ENCODE peak calls at places on chromosomes 11 and 22, in eight cellular contexts. R is body of pancreas; E is CD8-positive, alpha-beta T cell; P is A549; H is thoracic aorta; K is fibroblast of lung; O is IMR-90; U is ovary. X is an unnamed sample. For H3K4me1, the result is how much of the 10 kb centered on the place peaks cover.

GRCh38 chr11:78336877-78337553 is 80.6 kb downstream of the GAB2 start:
- DNase-seq in R (no peak), U (no peak), H (no peak), E (no peak), O (no peak), P (no peak), K (no peak), X (no peak)

GRCh38 chr11:119905162-119905561 is 176.2 kb upstream of the NECTIN1 start:
- DNase-seq in E (no peak), P (no peak), O (no peak), H (no peak), R (no peak), K (no peak), U (no peak), X (no peak)

GRCh38 chr11:11813288-11813962 is 28.3 kb upstream of the USP47 start:
- DNase-seq in U (no peak), E (no peak), R (peak), O (peak), K (peak), P (peak), H (peak), X (no peak)

GRCh38 chr22:49500076-49500460 is 327.6 kb downstream of the BRD1 start:
- DNase-seq in H (no peak), K (no peak), U (no peak), R (no peak), E (no peak), O (no peak), P (no peak), X (no peak)

GRCh38 chr11:1128333-1129142 is 29.2 kb upstream of the MUC5AC start:
- DNase-seq in U (no peak), K (no peak), P (no peak), R (no peak), E (no peak), H (no peak), O (no peak), X (no peak)

GRCh38 chr11:10654211-10655150 is 39.1 kb downstream of the IRAG1 start:
- DNase-seq in R (no peak), U (no peak), H (no peak), P (peak), K (peak), O (peak), E (peak), X (peak)

GRCh38 chr11:122656073-122656630 is 630 bp downstream of the UBASH3B start:
- DNase-seq in P (peak), H (no peak), R (peak), U (peak), O (peak), K (peak), E (peak), X (peak)

GRCh38 chr11:65444314-65445051 is 21.9 kb downstream of the NEAT1 start:
- DNase-seq in U (no peak), H (no peak), R (no peak), K (peak), E (no peak), P (no peak), O (peak), X (no peak)

GRCh38 chr11:102447941-102448868 is 4.4 kb downstream of the TMEM123 start:
- DNase-seq in E (no peak), P (no peak), K (no peak), O (no peak), U (no peak), H (no peak), R (no peak), X (no peak)

GRCh38 chr22:18994056-18994455 is 58.0 kb upstream of the PRODH start:
- DNase-seq in O (no peak), E (no peak), R (no peak), P (no peak), U (no peak), H (no peak), K (no peak), X (no peak)

DNA sequence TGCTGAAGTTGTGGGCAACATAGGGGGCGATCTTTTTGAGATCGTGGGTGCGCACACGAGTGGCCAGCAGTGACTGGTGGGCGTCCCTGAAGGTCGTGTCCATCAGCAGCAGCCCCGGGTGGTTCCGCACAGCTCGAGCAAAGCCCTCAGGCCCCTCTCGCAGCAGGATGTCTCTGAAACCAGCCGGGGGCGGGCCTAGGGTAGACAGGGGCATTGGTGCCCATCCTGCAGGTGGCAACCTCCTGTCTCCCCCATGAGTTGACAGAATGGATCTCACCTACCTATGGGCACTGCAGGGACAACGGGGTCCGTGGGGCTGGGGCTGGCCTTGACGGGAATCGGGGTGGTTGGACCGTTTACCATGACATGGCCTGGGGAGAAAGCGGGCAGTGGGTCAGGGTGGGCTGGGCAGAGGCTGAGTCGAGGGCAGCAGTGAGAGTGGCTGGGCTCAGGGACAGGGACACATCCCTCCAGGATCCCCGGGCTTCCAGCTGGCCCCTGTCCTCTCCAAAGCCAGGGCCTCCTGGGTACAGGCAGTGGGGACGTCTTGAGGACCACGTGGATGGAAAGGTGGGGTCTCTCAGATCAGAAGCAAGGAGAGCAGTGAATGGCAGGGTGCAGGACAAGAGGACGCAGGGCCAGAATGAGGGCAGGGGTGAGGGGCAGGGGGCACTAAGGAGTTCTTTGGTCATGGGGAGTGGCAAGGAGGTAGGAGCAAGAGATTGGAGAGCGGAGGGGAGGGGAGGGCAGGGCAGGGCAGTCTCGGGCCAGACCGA is 4.2 kb upstream of the LRFN4 start:
- DNase-seq in K (no peak), R (no peak), U (no peak), E (no peak), H (no peak), O (no peak), P (no peak), X (no peak)
- H3K27ac ChIP-seq in K (no peak), R (no peak), U (no peak), E (no peak), H (no peak), O (no peak), P (no peak), X (no peak)

GRCh38 chr11:19814421-19814820 is 101.8 kb downstream of the NAV2 start:
- DNase-seq in R (no peak), K (no peak), E (no peak), O (no peak), P (no peak), U (no peak), H (no peak), X (no peak)
- H3K4me1 ChIP-seq in R (under half), K (under half), E (under half), O (under half), P (under half), U (under half), H (half or more), X (under half)

GRCh38 chr11:64356498-64357411 is 2.2 kb upstream of the RPS6KA4 start:
- DNase-seq in E (no peak), P (peak), K (peak), O (no peak), U (no peak), R (peak), H (no peak), X (peak)
- TF ChIP-seq CTCF in E (no peak), P (peak), K (peak), O (peak), U (no peak), R (no peak), H (no peak), X (peak)

GRCh38 chr11:93543292-93543977 is at the start of gene SMCO4:
- DNase-seq in H (no peak), R (peak), E (peak), P (peak), K (peak), O (peak), U (peak), X (peak)

GRCh38 chr11:93540337-93540736 is 2.9 kb downstream of the SMCO4 start:
- DNase-seq in H (no peak), R (no peak), P (no peak), O (no peak), K (no peak), E (no peak), U (no peak), X (no peak)

GRCh38 chr11:93541154-93541553 is 2.0 kb downstream of the SMCO4 start:
- DNase-seq in U (no peak), P (no peak), E (no peak), H (no peak), R (no peak), O (no peak), K (no peak), X (no peak)

GRCh38 chr11:93542753-93543246 is 391 bp downstream of the SMCO4 start:
- DNase-seq in H (no peak), E (no peak), R (no peak), O (no peak), P (no peak), K (no peak), U (peak), X (no peak)

DNA sequence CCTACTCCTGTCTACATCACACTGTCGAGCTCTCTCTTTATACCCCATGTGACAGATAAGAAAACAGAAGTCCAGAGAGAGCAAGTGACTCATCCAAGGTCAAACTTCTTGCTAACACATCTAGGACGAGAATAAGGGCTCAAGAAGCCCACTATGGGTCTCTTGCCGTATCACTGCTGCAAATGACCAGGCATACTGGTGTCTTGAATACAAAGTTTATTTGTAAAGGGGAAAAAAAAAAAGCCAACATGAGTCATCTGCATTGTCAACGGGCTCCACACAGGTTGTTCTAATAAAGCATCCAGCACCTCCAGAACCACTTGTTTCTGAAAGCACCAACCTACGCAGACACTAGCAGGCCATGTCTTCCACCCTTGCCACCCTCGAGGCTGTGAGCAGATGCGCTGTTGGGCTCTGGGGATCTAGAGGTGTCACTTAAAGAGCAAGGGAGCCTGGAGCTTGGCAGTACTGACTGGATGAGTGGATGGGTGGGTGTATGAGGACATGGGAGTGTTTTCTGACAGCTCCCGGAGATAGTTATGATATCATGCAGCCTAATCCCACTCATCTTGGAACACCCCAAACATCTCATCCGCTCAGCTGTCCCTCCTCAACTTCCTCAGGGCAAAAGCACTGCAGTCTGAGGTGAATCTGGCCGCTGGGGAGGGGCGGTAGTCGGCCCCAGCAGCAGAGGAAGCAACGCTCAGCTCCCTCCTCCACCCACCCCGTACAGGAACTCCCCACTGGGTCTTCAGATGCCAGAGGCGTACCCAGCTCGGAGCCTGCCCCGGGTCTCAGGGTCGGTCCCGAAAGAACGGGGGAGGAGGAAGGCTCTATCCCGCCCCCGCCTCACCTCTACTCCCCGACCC is 1.1 kb downstream of the SMCO4 start:
- DNase-seq in E (peak), K (peak), O (peak), R (peak), U (peak), P (peak), H (no peak), X (peak)
- H3K27ac ChIP-seq in E (no peak), K (no peak), O (no peak), R (peak), U (peak), P (peak), H (peak), X (no peak)

DNA sequence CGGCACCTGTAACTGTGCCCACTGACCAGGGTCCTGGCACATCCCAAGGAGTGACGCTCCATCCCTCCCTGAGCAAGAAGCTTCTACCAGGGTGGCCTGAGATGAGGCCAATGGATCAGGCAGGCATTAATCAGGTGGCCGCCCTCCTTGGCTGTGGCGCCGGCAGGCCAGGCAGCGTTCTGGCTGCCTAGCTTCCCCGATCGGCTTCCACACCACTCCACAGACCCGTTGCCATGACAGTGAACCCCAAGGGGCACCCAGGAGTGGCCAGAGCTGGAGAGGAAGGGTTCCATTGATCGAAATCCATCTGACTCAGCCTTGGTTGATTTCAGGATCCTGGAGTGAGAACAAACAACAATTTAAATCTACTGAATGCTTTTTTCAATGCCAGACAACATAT is 20.5 kb downstream of the LRRC55 start:
- DNase-seq in H (no peak), O (no peak), E (no peak), U (no peak), K (no peak), R (no peak), P (no peak), X (no peak)
- H3K4me1 ChIP-seq in H (under half), O (under half), E (under half), U (under half), K (under half), R (under half), P (under half), X (under half)

GRCh38 chr22:30604723-30605122 is 2.3 kb upstream of the TCN2 start:
- DNase-seq in E (no peak), K (no peak), U (no peak), H (no peak), R (no peak), P (no peak), O (no peak), X (no peak)

GRCh38 chr22:30607939-30608338 is 965 bp downstream of the TCN2 start:
- DNase-seq in O (no peak), P (no peak), R (no peak), E (no peak), H (no peak), K (no peak), U (no peak), X (no peak)

GRCh38 chr22:30607300-30607930 is 441 bp downstream of the TCN2 start:
- DNase-seq in P (no peak), H (no peak), E (no peak), R (no peak), O (no peak), U (no peak), K (no peak), X (no peak)

GRCh38 chr22:30605449-30606110 is 1.4 kb upstream of the TCN2 start:
- DNase-seq in K (peak), R (peak), O (peak), H (no peak), P (peak), E (peak), U (no peak), X (peak)

GRCh38 chr22:30606455-30607299 is at the start of gene TCN2:
- DNase-seq in R (peak), U (peak), K (peak), E (peak), P (peak), H (peak), O (peak), X (peak)
- TF ChIP-seq CTCF in R (no peak), U (no peak), K (no peak), E (no peak), P (no peak), H (no peak), O (no peak), X (no peak)

DNA sequence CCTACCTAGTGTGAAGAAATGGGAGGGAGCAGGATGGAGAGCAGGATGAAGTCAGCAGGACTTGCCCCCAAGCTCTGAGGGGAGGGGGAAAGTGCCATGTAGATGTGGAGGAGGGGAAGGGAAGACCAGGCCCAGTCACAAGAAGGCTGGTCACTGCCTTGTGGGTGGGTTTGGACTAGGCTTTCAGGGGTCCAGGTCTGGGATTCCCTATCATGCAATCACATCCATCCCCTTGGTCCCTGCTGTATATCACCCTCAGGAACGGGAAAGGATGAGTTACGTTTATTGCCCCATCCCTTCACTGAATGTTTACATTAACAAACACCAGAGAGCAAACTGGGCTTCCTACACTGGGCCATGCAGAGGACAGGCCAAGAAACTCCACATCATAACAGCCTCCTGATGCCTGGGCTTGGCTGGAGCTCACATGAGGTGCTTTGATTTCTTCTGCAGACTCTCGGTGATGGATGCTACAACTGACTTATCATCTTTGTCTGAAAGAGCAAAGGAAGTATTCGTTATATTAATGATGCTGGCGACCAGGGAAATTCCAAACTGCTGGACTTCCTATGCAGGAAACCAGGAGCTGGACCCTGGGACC is 5.6 kb downstream of the TMEM86A start:
- DNase-seq in P (no peak), R (no peak), U (no peak), O (no peak), H (no peak), E (no peak), K (no peak), X (no peak)
- H3K27ac ChIP-seq in P (no peak), R (no peak), U (no peak), O (no peak), H (no peak), E (no peak), K (no peak), X (no peak)

DNA sequence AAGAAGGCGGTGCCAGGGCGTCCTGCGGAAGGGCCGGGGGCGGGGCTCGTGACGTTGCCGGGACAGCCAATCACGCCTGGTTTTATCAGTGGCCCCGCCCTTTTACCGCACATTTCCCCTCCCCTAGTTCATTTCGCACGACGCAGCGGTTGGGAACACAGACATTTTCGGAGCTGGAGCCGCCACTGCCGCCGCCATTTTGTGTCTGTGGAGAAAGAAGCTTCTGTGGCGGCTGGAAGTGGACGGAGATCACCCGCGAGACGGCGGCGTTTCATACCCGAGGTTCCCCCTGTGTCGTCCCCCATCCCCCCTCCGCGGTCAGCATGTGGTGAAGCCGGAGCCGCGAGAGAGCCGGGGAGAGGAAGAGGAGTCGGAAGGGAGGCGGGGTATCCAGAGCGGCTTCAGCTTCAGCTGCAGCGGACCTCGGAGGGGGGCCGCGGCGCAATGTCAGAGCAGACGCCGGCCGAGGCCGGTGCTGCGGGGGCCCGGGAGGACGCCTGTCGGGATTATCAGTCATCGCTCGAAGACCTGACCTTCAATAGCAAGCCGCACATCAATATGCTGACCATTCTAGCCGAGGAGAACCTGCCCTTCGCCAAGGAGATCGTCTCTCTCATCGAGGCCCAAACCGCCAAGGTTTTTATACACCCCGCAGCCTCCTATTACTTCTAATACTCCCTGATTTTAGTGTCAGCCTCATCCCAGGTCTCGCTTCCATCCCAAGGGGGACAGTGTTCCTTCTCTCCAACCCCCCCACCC is at the start of gene PCF11:
- DNase-seq in O (no peak), P (no peak), E (no peak), U (no peak), H (no peak), K (no peak), R (no peak), X (no peak)
- H3K4me1 ChIP-seq in O (under half), P (under half), E (under half), U (under half), H (under half), K (under half), R (under half), X (under half)

GRCh38 chr11:56948991-56949390 is 39.7 kb upstream of the OR5AK2 start:
- DNase-seq in U (no peak), H (no peak), P (no peak), R (no peak), O (no peak), K (no peak), E (no peak), X (no peak)

DNA sequence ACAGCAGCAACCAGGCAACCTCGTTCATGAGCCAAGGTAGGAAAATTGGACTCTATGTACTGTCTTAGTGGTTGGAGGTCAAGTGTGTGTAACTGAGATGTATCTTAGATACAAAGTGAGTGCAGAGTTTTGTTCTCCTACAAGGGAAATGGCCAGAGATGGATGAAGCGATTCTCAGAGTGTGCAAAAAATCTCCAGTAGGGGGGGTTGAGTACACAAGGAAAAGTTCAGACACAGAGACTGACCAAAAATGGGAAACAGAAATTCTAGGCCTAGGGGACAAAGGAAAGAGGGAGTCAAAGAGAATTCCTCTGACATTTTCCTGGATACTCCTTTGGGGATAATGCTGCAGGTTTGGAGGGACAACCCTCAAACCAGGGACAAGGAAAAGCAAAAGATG is 38.2 kb upstream of the OR5AK2 start:
- DNase-seq in O (no peak), E (no peak), R (no peak), P (no peak), H (no peak), U (no peak), K (no peak), X (no peak)
- TF ChIP-seq CTCF in O (no peak), E (no peak), R (no peak), P (no peak), H (no peak), U (no peak), K (peak), X (no peak)